ENCODE peak calls at places on chromosomes 16 and 17, in seven cellular contexts. G, S, W, U, Q, A and Z are unnamed samples.

GRCh38 chr17:55458977-55459376 is 37.3 kb upstream of the MMD start:
- DNase-seq in A (no peak), G (peak; percentile 95), Q (no peak), U (peak; percentile 76), S (no peak), W (no peak), Z (peak; percentile 87)

GRCh38 chr17:43814026-43814425 is 18.9 kb downstream of the MPP3 start:
- DNase-seq in A (no peak), U (no peak), W (no peak), S (no peak), G (no peak), Q (no peak), Z (no peak)

GRCh38 chr17:81967244-81967532 is 6.2 kb upstream of the NOTUM start:
- DNase-seq in G (no peak), W (no peak), U (no peak), Q (no peak), S (no peak), A (no peak), Z (no peak)

GRCh38 chr17:68585643-68586042 is 15.5 kb downstream of the FAM20A start:
- DNase-seq in U (no peak), W (no peak), Q (no peak), G (no peak), A (no peak), S (no peak), Z (peak; percentile 51)

GRCh38 chr16:16101585-16101984 is 121.7 kb downstream of the ABCC6 start:
- DNase-seq in G (no peak), U (no peak), W (no peak), Q (no peak), A (no peak), S (no peak), Z (no peak)

GRCh38 chr17:18866866-18867813 is 9.2 kb downstream of the PRPSAP2 start:
- DNase-seq in Q (no peak), A (no peak), U (no peak), W (no peak), S (no peak), G (no peak), Z (no peak)

GRCh38 chr16:56048425-56049100 is 142.7 kb upstream of the GNAO1 start:
- DNase-seq in G (no peak), S (no peak), Q (no peak), A (peak; percentile 27), W (no peak), U (no peak), Z (no peak)

GRCh38 chr16:88083582-88083981 is 132.3 kb downstream of the BANP start:
- DNase-seq in A (no peak), S (no peak), W (no peak), G (no peak), Q (no peak), U (no peak), Z (no peak)

GRCh38 chr16:56332464-56333079 is 92.8 kb downstream of the AMFR start:
- DNase-seq in Q (peak; percentile 81), U (peak; percentile 18), S (no peak), W (peak; percentile 58), G (peak; percentile 69), A (no peak), Z (peak; percentile 87)

GRCh38 chr16:30585400-30586191 is at the start of gene ZNF785:
- DNase-seq in U (peak; percentile 99), Q (peak; percentile 99), A (peak; percentile 97), S (peak; percentile 93), G (peak; percentile 97), W (peak; percentile 97), Z (peak; percentile 99)

GRCh38 chr17:45316271-45317112 is at the start of gene MAP3K14:
- DNase-seq in S (no peak), A (no peak), W (peak; percentile 89), G (peak; percentile 67), U (peak; percentile 57), Q (peak; percentile 76), Z (peak; percentile 86)

GRCh38 chr17:69539781-69540319 is 125.4 kb downstream of the MAP2K6 start:
- DNase-seq in S (no peak), Q (no peak), W (no peak), A (no peak), U (peak; percentile 94), G (peak; percentile 96), Z (peak; percentile 42)

GRCh38 chr17:324151-324571 is 28.4 kb downstream of the RPH3AL start:
- DNase-seq in A (no peak), Q (no peak), U (no peak), W (no peak), G (no peak), S (no peak), Z (no peak)

GRCh38 chr16:4392382-4393242 is 21.0 kb downstream of the VASN start:
- DNase-seq in A (no peak), G (no peak), S (peak; percentile 59), W (peak; percentile 68), Q (no peak), U (peak; percentile 72), Z (peak; percentile 92)

GRCh38 chr16:81810894-81811538 is 31.9 kb downstream of the PLCG2 start:
- DNase-seq in A (peak; percentile 92), Q (no peak), G (no peak), W (no peak), S (no peak), U (no peak), Z (no peak)

GRCh38 chr17:28078443-28079229 is 36.2 kb downstream of the NLK start:
- DNase-seq in W (no peak), Q (no peak), G (no peak), A (no peak), U (no peak), S (no peak), Z (no peak)

GRCh38 chr17:81734405-81735055 is 22.4 kb downstream of the SLC25A10 start:
- DNase-seq in U (no peak), W (no peak), A (no peak), Q (no peak), S (no peak), G (no peak), Z (no peak)

GRCh38 chr16:4306439-4307214 is 9.2 kb upstream of the GLIS2 start:
- DNase-seq in G (no peak), A (no peak), Q (peak; percentile 22), U (no peak), S (no peak), W (peak; percentile 45), Z (no peak)

GRCh38 chr17:36616391-36617029 is 15.1 kb downstream of the MRM1 start:
- DNase-seq in U (no peak), W (no peak), S (no peak), Q (no peak), G (no peak), A (no peak), Z (no peak)

GRCh38 chr16:54361813-54362212 is 75.2 kb upstream of the IRX3 start:
- DNase-seq in W (peak; percentile 45), G (no peak), S (no peak), U (no peak), Q (no peak), A (no peak), Z (no peak)

GRCh38 chr16:58970775-58971174 is 236.7 kb upstream of the GOT2 start:
- DNase-seq in Q (no peak), W (no peak), U (no peak), S (no peak), A (no peak), G (no peak), Z (peak; percentile 3)

GRCh38 chr17:27836651-27837050 is 36.3 kb upstream of the NOS2 start:
- DNase-seq in G (no peak), U (no peak), A (no peak), S (no peak), Q (no peak), W (no peak), Z (no peak)

GRCh38 chr16:23899869-23900268 is 64.1 kb downstream of the PRKCB start:
- DNase-seq in A (no peak), G (no peak), W (no peak), Q (no peak), S (no peak), U (no peak), Z (no peak)

GRCh38 chr16:23903001-23903414 is 67.2 kb downstream of the PRKCB start:
- DNase-seq in W (no peak), U (no peak), Q (peak; percentile 65), A (no peak), S (no peak), G (peak; percentile 3), Z (peak; percentile 9)

GRCh38 chr16:23900480-23901177 is 64.8 kb downstream of the PRKCB start:
- DNase-seq in A (no peak), S (no peak), U (no peak), G (no peak), Q (peak; percentile 62), W (no peak), Z (no peak)

GRCh38 chr16:23902223-23903000 is 66.6 kb downstream of the PRKCB start:
- DNase-seq in A (no peak), G (no peak), S (no peak), U (no peak), Q (peak; percentile 71), W (no peak), Z (no peak)

DNA sequence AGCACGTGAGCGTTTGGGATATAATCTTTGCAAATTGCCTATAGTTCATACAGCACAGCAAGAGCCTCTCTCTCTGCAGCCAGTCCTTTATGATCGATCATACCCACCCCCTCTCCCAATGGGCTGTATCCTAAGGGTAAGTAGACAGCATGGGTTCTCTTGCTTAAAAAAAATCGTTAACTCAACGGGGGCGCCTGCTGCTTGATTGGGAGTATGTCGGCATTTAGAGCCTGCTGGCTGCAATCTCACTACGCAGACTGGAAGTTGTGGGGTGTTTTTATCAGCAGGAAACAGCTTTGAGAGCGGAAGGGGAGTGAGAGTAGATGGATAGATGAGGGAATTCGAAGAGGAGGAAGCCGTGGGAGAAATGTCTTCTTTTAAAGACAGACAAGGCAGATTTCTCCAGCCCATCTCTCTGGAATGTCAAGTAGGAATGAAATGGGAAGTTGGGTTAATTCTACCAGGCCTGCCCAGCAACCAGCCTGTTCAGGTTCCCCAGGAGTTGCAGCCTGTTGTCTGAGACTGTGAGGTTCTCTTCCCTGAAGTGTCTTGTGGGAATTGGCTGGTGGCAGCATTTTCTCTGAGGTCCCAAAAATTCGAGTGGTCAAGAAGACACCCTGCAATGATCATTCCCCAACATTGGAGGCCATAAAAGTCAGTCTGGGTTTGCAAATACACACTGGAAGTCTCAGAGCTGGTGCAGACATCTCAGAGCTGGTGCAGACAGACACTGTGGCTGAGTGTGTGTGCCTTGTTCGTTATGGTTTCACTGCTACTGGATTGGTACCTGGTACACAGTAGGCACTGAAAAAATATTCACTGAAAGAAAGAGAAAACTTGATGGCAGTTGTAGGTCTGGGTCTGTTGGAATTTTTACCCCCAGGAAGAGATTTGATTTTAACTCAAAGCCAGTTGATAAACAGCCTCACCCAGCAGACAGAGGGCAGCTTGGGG is 65.7 kb downstream of the PRKCB start:
- DNase-seq in A (no peak), G (no peak), W (peak; percentile 33), Q (peak; percentile 96), S (no peak), U (no peak), Z (no peak)
- H3K4me3 ChIP-seq in A (no peak overlapping the region), G (no peak overlapping the region), W (no peak overlapping the region), Q (peak overlapping the region; percentile 24), S (no peak overlapping the region), U (no peak overlapping the region), Z (no peak overlapping the region)

GRCh38 chr16:47079883-47080282 is 63.9 kb downstream of the NETO2 start:
- DNase-seq in W (peak; percentile 47), S (no peak), A (no peak), Q (no peak), G (no peak), U (no peak), Z (no peak)
- H3K27ac ChIP-seq in W (no peak overlapping the region), S (no peak overlapping the region), A (no peak overlapping the region), Q (no peak overlapping the region), G (no peak overlapping the region), U (no peak overlapping the region), Z (no peak overlapping the region)

GRCh38 chr17:49229805-49230600 is 584 bp downstream of the PHOSPHO1 start:
- DNase-seq in G (no peak), A (no peak), Q (no peak), U (no peak), W (no peak), S (no peak), Z (no peak)
- TF ChIP-seq EZH2 in G (no peak), A (no peak), Q (no peak), U (no peak), W (peak; percentile 75), S (peak; percentile 21), Z (no peak)

GRCh38 chr17:67528751-67529436 is 151.8 kb downstream of the PITPNC1 start:
- DNase-seq in G (peak; percentile 27), A (no peak), W (peak; percentile 84), S (no peak), U (peak; percentile 92), Q (no peak), Z (peak; percentile 99)
- H3K4me3 ChIP-seq in G (no peak overlapping the region), A (no peak overlapping the region), W (peak overlapping the region; percentile 6), S (no peak overlapping the region), U (peak overlapping the region; percentile 46), Q (no peak overlapping the region), Z (peak overlapping the region; percentile 65)